ENCODE peak calls at places on chromosomes 16 and 17, in five cellular contexts. P, G, F, C and I are unnamed samples.

GRCh38 chr16:49484454-49484853 is 110.8 kb downstream of the C16orf78 start:
- DNase-seq in P (no peak), G (peak), F (peak), C (no peak), I (no peak)

GRCh38 chr17:21459536-21459935 is 83.4 kb downstream of the KCNJ12 start:
- DNase-seq in P (no peak), G (no peak), F (no peak), C (no peak), I (no peak)

GRCh38 chr16:2485811-2486507 is 11.0 kb downstream of the TBC1D24 start:
- DNase-seq in P (no peak), G (no peak), F (no peak), C (no peak), I (no peak)

GRCh38 chr17:81959362-81960129 is 1.4 kb downstream of the NOTUM start:
- DNase-seq in P (peak), G (peak), F (peak), C (no peak), I (peak)

GRCh38 chr16:10647721-10648296 is 46.9 kb downstream of the TEKT5 start:
- DNase-seq in P (no peak), G (no peak), F (no peak), C (no peak), I (no peak)

GRCh38 chr17:68324114-68324513 is 32.8 kb downstream of the ARSG start:
- DNase-seq in P (no peak), G (no peak), F (no peak), C (no peak), I (no peak)

GRCh38 chr16:57627184-57627871 is 1.1 kb upstream of the ADGRG1 start:
- DNase-seq in P (no peak), G (peak), F (no peak), C (no peak), I (no peak)

GRCh38 chr16:78097522-78097921 is 1.9 kb upstream of the WWOX start:
- DNase-seq in P (no peak), G (no peak), F (no peak), C (no peak), I (no peak)

GRCh38 chr17:41251261-41251660 is 1.8 kb downstream of the KRTAP9-4 start:
- DNase-seq in P (no peak), G (no peak), F (no peak), C (no peak), I (no peak)

GRCh38 chr17:3802461-3803307 is 1.7 kb upstream of the ITGAE start:
- DNase-seq in P (no peak), G (no peak), F (no peak), C (peak), I (no peak)

GRCh38 chr17:75589017-75589918 is 1.7 kb downstream of the MYO15B start:
- DNase-seq in P (peak), G (peak), F (peak), C (peak), I (peak)
- TF ChIP-seq CTCF in P (no peak), G (peak), F (peak), C (peak), I (peak)

DNA sequence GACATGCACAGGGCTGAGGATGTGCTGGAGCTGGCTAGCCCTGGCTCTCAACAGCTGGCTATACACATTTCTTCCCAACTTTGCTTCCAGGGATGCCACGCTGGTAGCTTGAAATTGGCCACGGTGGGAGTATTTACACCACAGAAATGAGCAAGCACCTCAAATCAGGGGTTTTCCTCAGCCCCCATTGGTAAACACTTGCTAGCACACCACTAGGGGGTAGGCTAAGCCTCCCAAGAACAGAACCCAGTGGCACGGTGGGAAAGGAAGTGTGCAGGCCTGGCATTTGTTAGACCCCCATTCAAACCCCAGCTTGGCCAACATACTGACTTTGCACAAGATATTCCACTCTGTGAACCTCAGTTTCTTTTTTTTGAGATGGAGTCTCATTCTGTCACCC is 12.9 kb downstream of the DRC3 start:
- DNase-seq in P (no peak), G (no peak), F (no peak), C (no peak), I (no peak)
- TF ChIP-seq CTCF in P (no peak), G (peak), F (peak), C (peak), I (peak)

GRCh38 chr16:47458331-47458730 is 2.5 kb downstream of the ITFG1 start:
- DNase-seq in P (no peak), G (no peak), F (no peak), C (no peak), I (no peak)

GRCh38 chr16:47460301-47460754 is 535 bp downstream of the ITFG1 start:
- DNase-seq in P (no peak), G (no peak), F (no peak), C (no peak), I (no peak)

GRCh38 chr16:47461598-47462266 is 601 bp downstream of the PHKB start:
- DNase-seq in P (no peak), G (peak), F (no peak), C (no peak), I (no peak)

GRCh38 chr16:47459603-47460002 is 1.3 kb downstream of the ITFG1 start:
- DNase-seq in P (no peak), G (no peak), F (no peak), C (no peak), I (no peak)

GRCh38 chr16:47460755-47461597 is at the start of the genes ITFG1 and PHKB:
- DNase-seq in P (peak), G (peak), F (peak), C (peak), I (peak)
- TF ChIP-seq CTCF in P (no peak), G (no peak), F (peak), C (no peak), I (no peak)

DNA sequence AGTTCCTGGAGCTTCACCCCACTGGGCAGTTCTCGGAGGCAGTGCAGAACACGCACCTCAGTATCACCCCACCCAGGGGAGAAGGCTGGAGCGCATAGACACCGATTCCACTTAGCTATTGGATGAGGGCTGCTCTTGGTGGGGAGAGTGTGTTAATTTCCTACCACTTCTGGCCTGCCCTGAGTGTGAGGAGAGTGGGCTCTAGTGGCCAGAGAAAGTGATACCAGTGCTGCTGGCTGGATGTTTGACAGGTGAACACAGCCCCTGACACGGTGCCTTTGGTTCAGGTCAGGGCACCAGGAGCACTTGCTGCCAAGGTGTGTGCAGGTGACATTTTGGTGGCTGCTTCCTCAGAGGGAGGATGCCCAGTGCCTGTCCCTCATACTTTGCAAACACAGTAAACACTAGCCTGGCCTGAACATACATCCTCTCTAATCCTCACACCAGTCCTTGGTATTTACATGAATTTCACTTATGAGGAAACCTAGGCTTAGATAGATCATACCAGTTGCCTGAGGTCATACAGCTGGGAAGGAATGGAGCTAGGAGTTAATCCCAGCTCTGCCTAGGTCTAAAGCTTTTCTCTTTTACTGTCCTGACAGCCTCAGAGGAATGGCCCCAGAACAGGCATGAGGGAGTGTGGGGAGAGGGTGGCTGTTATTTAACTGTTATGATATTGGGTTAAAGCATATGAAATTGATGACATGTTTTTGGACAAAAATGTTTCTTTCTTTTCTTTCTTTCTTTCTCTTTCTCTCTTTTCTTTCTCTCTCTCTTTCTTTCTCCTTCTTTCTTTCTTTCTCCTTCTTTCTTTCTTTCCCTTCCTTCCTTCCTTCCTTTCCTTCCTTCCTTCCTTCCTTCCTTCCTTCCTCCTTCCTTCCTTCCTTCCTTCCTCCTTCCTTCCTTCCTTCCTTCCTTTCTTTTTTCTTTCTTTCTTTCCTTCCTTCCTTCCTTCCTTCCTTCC is 21.0 kb upstream of the ITGAX start:
- DNase-seq in P (no peak), G (peak), F (no peak), C (no peak), I (no peak)
- TF ChIP-seq CTCF in P (no peak), G (peak), F (peak), C (peak), I (peak)

GRCh38 chr17:11391134-11391533 is 150.1 kb downstream of the SHISA6 start:
- DNase-seq in P (no peak), G (peak), F (no peak), C (no peak), I (no peak)
- TF ChIP-seq CTCF in P (no peak), G (peak), F (peak), C (no peak), I (no peak)

DNA sequence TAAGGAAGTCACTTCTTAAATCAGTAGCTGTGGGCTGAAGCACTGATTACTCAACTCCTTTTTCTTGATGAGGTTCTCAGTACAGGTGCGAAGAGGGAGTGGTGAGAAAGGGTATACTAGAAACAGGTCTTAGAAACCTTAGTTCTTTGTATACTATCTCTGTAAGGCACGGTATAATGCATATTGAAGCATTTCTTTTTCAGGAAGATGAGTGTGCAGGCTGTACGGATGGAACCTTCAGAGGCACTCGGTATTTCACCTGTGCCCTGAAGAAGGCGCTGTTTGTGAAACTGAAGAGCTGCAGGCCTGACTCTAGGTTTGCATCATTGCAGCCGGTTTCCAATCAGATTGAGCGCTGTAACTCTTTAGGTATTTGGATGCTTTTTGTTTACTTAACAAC is 39.2 kb downstream of the CYLD start:
- DNase-seq in P (no peak), G (peak), F (no peak), C (no peak), I (no peak)
- TF ChIP-seq CTCF in P (no peak), G (peak), F (peak), C (peak), I (no peak)

GRCh38 chr17:43840814-43841213 is 6.2 kb upstream of the CD300LG start:
- DNase-seq in P (no peak), G (peak), F (peak), C (no peak), I (no peak)
- TF ChIP-seq CTCF in P (no peak), G (peak), F (peak), C (peak), I (peak)